ENCODE peak calls at places on chromosome 2, in five cellular contexts. U, O, Q, R and Z are unnamed samples.

GRCh38 chr2:12970861-12971260 is 254.1 kb downstream of the TRIB2 start:
- DNase-seq in U (no peak), O (no peak), Q (peak; percentile 99), R (no peak), Z (no peak)

GRCh38 chr2:181517685-181518301 is 60.6 kb downstream of the ITGA4 start:
- DNase-seq in U (no peak), O (no peak), Q (peak; percentile 37), R (no peak), Z (no peak)

GRCh38 chr2:161981679-161982300 is 92.2 kb downstream of the DPP4 start:
- DNase-seq in U (no peak), O (no peak), Q (no peak), R (no peak), Z (no peak)

GRCh38 chr2:236712304-236712703 is 142.7 kb downstream of the ACKR3 start:
- DNase-seq in U (no peak), O (no peak), Q (no peak), R (no peak), Z (no peak)

GRCh38 chr2:228774548-228774947 is 496.5 kb downstream of the PID1 start:
- DNase-seq in U (no peak), O (no peak), Q (no peak), R (no peak), Z (no peak)

GRCh38 chr2:68789603-68790002 is 55.0 kb downstream of the ARHGAP25 start:
- DNase-seq in U (no peak), O (no peak), Q (no peak), R (no peak), Z (no peak)

GRCh38 chr2:197122821-197123220 is 187.8 kb downstream of the ANKRD44 start:
- DNase-seq in U (no peak), O (no peak), Q (no peak), R (no peak), Z (no peak)

GRCh38 chr2:45812039-45812500 is 160.6 kb downstream of the PRKCE start:
- DNase-seq in U (no peak), O (peak; percentile 50), Q (peak; percentile 61), R (no peak), Z (no peak)

GRCh38 chr2:100178864-100179263 is 36.5 kb upstream of the AFF3 start:
- DNase-seq in U (no peak), O (no peak), Q (no peak), R (no peak), Z (no peak)

GRCh38 chr2:28448738-28449100 is 47.1 kb upstream of the PLB1 start:
- DNase-seq in U (no peak), O (no peak), Q (no peak), R (no peak), Z (no peak)

GRCh38 chr2:239433777-239434396 is 33.1 kb upstream of the HDAC4 start:
- DNase-seq in U (no peak), O (no peak), Q (peak; percentile 20), R (no peak), Z (no peak)